ENCODE peak calls at places on chromosomes 7 and 10, in eight cellular contexts. B is H4; S is NCI-H1694 treated with DMSO at 0.1 percent for 48 hours; L is stimulated activated CD4-positive, alpha-beta T cell treated with anti-CD3 and anti-CD28 coated beads, Interleukin-4, amount 100 ng/mL, for 48 hours; E is COR-L47; G is amniotic epithelial cell; U is HCT116; P is GM13976. D is an unnamed sample.

GRCh38 chr7:98755138-98755898 is 114.5 kb downstream of the TMEM130 start:
- DNase-seq in S (peak), L (no peak), G (no peak), B (no peak), E (peak), P (peak), U (no peak), D (no peak)

GRCh38 chr7:103462358-103462757 is 16.4 kb upstream of the SLC26A5 start:
- DNase-seq in U (no peak), S (no peak), B (no peak), L (no peak), G (no peak), E (no peak), P (no peak), D (no peak)

GRCh38 chr7:128431221-128431620 is 21.4 kb upstream of the IMPDH1 start:
- DNase-seq in P (no peak), L (no peak), G (no peak), E (no peak), S (no peak), U (no peak), B (no peak), D (no peak)

GRCh38 chr10:31749981-31750850 is 178.4 kb downstream of the ARHGAP12 start:
- DNase-seq in B (no peak), E (peak), L (no peak), P (no peak), G (no peak), U (no peak), S (peak), D (no peak)

GRCh38 chr10:130686680-130687300 is 550.6 kb downstream of the GLRX3 start:
- DNase-seq in U (no peak), B (no peak), P (no peak), E (no peak), L (no peak), G (no peak), S (no peak), D (no peak)

GRCh38 chr10:43946445-43946844 is 297.8 kb upstream of the ZNF32 start:
- DNase-seq in B (no peak), U (no peak), E (no peak), S (no peak), P (no peak), G (no peak), L (no peak), D (no peak)

GRCh38 chr10:34319197-34319846 is 495.8 kb downstream of the PARD3 start:
- DNase-seq in U (peak), G (peak), B (peak), E (peak), L (no peak), S (peak), P (no peak), D (peak)

GRCh38 chr10:77636967-77637473 is 588 bp downstream of the KCNMA1 start:
- DNase-seq in U (no peak), B (no peak), P (no peak), S (no peak), G (no peak), E (no peak), L (no peak), D (no peak)

GRCh38 chr7:22561895-22562593 is 62.1 kb upstream of the STEAP1B start:
- DNase-seq in L (no peak), P (no peak), B (peak), U (no peak), E (no peak), G (peak), S (no peak), D (no peak)

GRCh38 chr7:22083711-22084289 is 138.1 kb upstream of the CDCA7L start:
- DNase-seq in G (peak), L (no peak), S (no peak), B (no peak), P (no peak), E (no peak), U (no peak), D (no peak)

GRCh38 chr10:86401588-86402282 is 35.1 kb upstream of the GRID1 start:
- DNase-seq in S (no peak), L (no peak), U (no peak), B (no peak), P (peak), G (no peak), E (no peak), D (no peak)

GRCh38 chr7:118026791-118027190 is 153.6 kb upstream of the CTTNBP2 start:
- DNase-seq in E (no peak), U (no peak), S (no peak), P (no peak), L (no peak), B (no peak), G (no peak), D (no peak)

GRCh38 chr10:75764974-75765551 is 333.6 kb downstream of the LRMDA start:
- DNase-seq in U (no peak), S (no peak), G (no peak), P (no peak), L (no peak), E (no peak), B (no peak), D (no peak)

GRCh38 chr10:72375173-72375572 is 20.5 kb upstream of the DNAJB12 start:
- DNase-seq in L (no peak), S (no peak), P (no peak), E (no peak), G (peak), U (no peak), B (no peak), D (no peak)

GRCh38 chr10:7409045-7409731 is 1.6 kb downstream of the SFMBT2 start:
- DNase-seq in P (peak), E (no peak), U (no peak), L (peak), G (no peak), B (no peak), S (no peak), D (no peak)

GRCh38 chr7:42566981-42567510 is 330.0 kb upstream of the GLI3 start:
- DNase-seq in L (no peak), P (no peak), G (no peak), E (no peak), S (no peak), B (peak), U (no peak), D (no peak)

GRCh38 chr7:138889566-138889965 is 91.6 kb upstream of the ATP6V0A4 start:
- DNase-seq in L (no peak), P (no peak), U (no peak), B (peak), S (no peak), E (peak), G (peak), D (no peak)

GRCh38 chr10:62692085-62692484 is 112.4 kb upstream of the ADO start:
- DNase-seq in G (no peak), E (no peak), U (no peak), B (no peak), L (no peak), S (no peak), P (no peak), D (no peak)

GRCh38 chr7:112646787-112647186 is 143.4 kb downstream of the TMEM168 start:
- DNase-seq in P (no peak), U (no peak), B (no peak), E (no peak), S (no peak), G (no peak), L (no peak), D (no peak)

GRCh38 chr10:79406683-79407396 is 38.6 kb downstream of the ZCCHC24 start:
- DNase-seq in S (no peak), P (no peak), B (no peak), G (no peak), L (no peak), E (no peak), U (no peak), D (no peak)

GRCh38 chr10:131830446-131831130 is 70.2 kb upstream of the PPP2R2D start:
- DNase-seq in B (no peak), P (no peak), L (no peak), E (no peak), U (no peak), S (no peak), G (no peak), D (no peak)

GRCh38 chr7:130008941-130009847 is 42.0 kb downstream of the ZC3HC1 start:
- DNase-seq in G (no peak), L (no peak), E (peak), S (no peak), P (no peak), U (peak), B (peak), D (peak)

GRCh38 chr10:131846224-131847101 is 54.3 kb upstream of the PPP2R2D start:
- DNase-seq in B (no peak), S (no peak), L (no peak), U (no peak), P (no peak), E (peak), G (no peak), D (no peak)

GRCh38 chr7:158366346-158366745 is 221.3 kb downstream of the PTPRN2 start:
- DNase-seq in S (no peak), U (no peak), L (no peak), B (no peak), P (no peak), G (no peak), E (no peak), D (no peak)

GRCh38 chr7:147509859-147510542 is 1080.6 kb upstream of the C7orf33 start:
- DNase-seq in L (no peak), P (no peak), E (no peak), S (no peak), U (no peak), G (peak), B (no peak), D (no peak)

GRCh38 chr10:61280303-61280702 is 172.9 kb downstream of the TMEM26 start:
- DNase-seq in S (no peak), G (peak), P (no peak), B (no peak), E (no peak), L (no peak), U (no peak), D (peak)

GRCh38 chr7:85682819-85683218 is 496.0 kb upstream of the SEMA3D start:
- DNase-seq in U (no peak), E (no peak), P (no peak), S (no peak), L (no peak), G (peak), B (peak), D (peak)

GRCh38 chr7:778271-778967 is 51.3 kb upstream of the PRKAR1B start:
- DNase-seq in B (no peak), G (no peak), L (no peak), P (no peak), S (no peak), U (no peak), E (peak), D (no peak)